ENCODE peak calls at places on chromosome 2, in eight cellular contexts. V is NCI-H2081, K is hypothalamus, N is activated T-cell treated with anti-CD3 and anti-CD28 coated beads for 48 hours, W is T-helper 2 cell, G is nephron progenitor cell, B is foreskin fibroblast, S is MCF 10A. D is an unnamed sample.

GRCh38 chr2:74728842-74729241 is 74.8 kb downstream of the SEMA4F start:
- DNase-seq in V (no peak), K (no peak), N (no peak), W (no peak), G (no peak), B (no peak), S (no peak), D (no peak)

GRCh38 chr2:36489296-36489695 is 108.7 kb downstream of the FEZ2 start:
- DNase-seq in V (no peak), K (no peak), N (no peak), W (no peak), G (no peak), B (peak), S (peak), D (no peak)

GRCh38 chr2:62471404-62471803 is 34.6 kb downstream of the TMEM17 start:
- DNase-seq in V (no peak), K (no peak), N (no peak), W (no peak), G (no peak), B (no peak), S (no peak), D (no peak)

GRCh38 chr2:8086342-8086741 is 595.5 kb upstream of the ID2 start:
- DNase-seq in V (no peak), K (no peak), N (no peak), W (no peak), G (no peak), B (peak), S (peak), D (no peak)

GRCh38 chr2:169001116-169001815 is 29.9 kb downstream of the ABCB11 start:
- DNase-seq in V (no peak), K (no peak), N (no peak), W (no peak), G (no peak), B (peak), S (no peak), D (no peak)

GRCh38 chr2:160227252-160227651 is 27.2 kb upstream of the ITGB6 start:
- DNase-seq in V (no peak), K (no peak), N (no peak), W (no peak), G (no peak), B (peak), S (peak), D (no peak)

GRCh38 chr2:190530211-190530639 is 4.3 kb downstream of the NEMP2 start:
- DNase-seq in V (no peak), K (no peak), N (no peak), W (no peak), G (no peak), B (peak), S (no peak), D (no peak)

GRCh38 chr2:57443985-57444501 is 602.6 kb upstream of the VRK2 start:
- DNase-seq in V (no peak), K (no peak), N (no peak), W (no peak), G (no peak), B (no peak), S (peak), D (no peak)

GRCh38 chr2:67159929-67160328 is 237.2 kb upstream of the ETAA1 start:
- DNase-seq in V (no peak), K (no peak), N (no peak), W (no peak), G (no peak), B (peak), S (no peak), D (no peak)

GRCh38 chr2:236047886-236048540 is 120.2 kb downstream of the GBX2 start:
- DNase-seq in V (no peak), K (no peak), N (no peak), W (no peak), G (no peak), B (no peak), S (peak), D (no peak)

GRCh38 chr2:110854355-110855081 is 122.1 kb downstream of the ACOXL start:
- DNase-seq in V (no peak), K (no peak), N (no peak), W (no peak), G (no peak), B (no peak), S (no peak), D (no peak)

GRCh38 chr2:179340678-179341077 is 76.0 kb upstream of the SESTD1 start:
- DNase-seq in V (peak), K (no peak), N (no peak), W (no peak), G (no peak), B (peak), S (peak), D (no peak)

GRCh38 chr2:27042985-27043634 is 8.4 kb upstream of the AGBL5 start:
- DNase-seq in V (no peak), K (no peak), N (no peak), W (no peak), G (no peak), B (peak), S (no peak), D (no peak)

GRCh38 chr2:37324786-37325624 is at the start of gene PRKD3:
- DNase-seq in V (peak), K (no peak), N (peak), W (no peak), G (peak), B (peak), S (peak), D (peak)

D was measured in head of caudate nucleus.